ENCODE peak calls at places on chromosome 7, in five cellular contexts. One of them, this sample, is unnamed.

GRCh38 chr7:26188291-26188999 is 12.1 kb downstream of the HNRNPA2B1 start:
- DNase-seq in transverse colon: no peak
- DNase-seq in kidney glomerular epithelial cell: no peak
- DNase-seq in GM23338: peak; percentile 53
- DNase-seq in astrocyte: no peak
- DNase-seq in this sample: no peak

GRCh38 chr7:55912748-55913158 is 25.5 kb downstream of the ZNF713 start:
- DNase-seq in kidney glomerular epithelial cell: no peak
- DNase-seq in astrocyte: no peak
- DNase-seq in transverse colon: no peak
- DNase-seq in GM23338: no peak
- DNase-seq in this sample: no peak

GRCh38 chr7:105196473-105196872 is 182.5 kb downstream of the KMT2E start:
- DNase-seq in kidney glomerular epithelial cell: no peak
- DNase-seq in GM23338: no peak
- DNase-seq in astrocyte: peak; percentile 5
- DNase-seq in transverse colon: no peak
- DNase-seq in this sample: no peak

GRCh38 chr7:149860821-149861727 is 12.7 kb upstream of the ATP6V0E2 start:
- DNase-seq in kidney glomerular epithelial cell: no peak
- DNase-seq in transverse colon: no peak
- DNase-seq in GM23338: peak; percentile 85
- DNase-seq in astrocyte: no peak
- DNase-seq in this sample: no peak

GRCh38 chr7:33495207-33495606 is 365.8 kb downstream of the BBS9 start:
- DNase-seq in astrocyte: peak; percentile 82
- DNase-seq in transverse colon: no peak
- DNase-seq in GM23338: peak; percentile 47
- DNase-seq in kidney glomerular epithelial cell: peak; percentile 98
- DNase-seq in this sample: no peak

GRCh38 chr7:437293-438280 is 82.1 kb downstream of the PDGFA start:
- DNase-seq in transverse colon: no peak
- DNase-seq in astrocyte: no peak
- DNase-seq in GM23338: peak; percentile 32
- DNase-seq in kidney glomerular epithelial cell: no peak
- DNase-seq in this sample: no peak

GRCh38 chr7:2719007-2719406 is 31.0 kb downstream of the AMZ1 start:
- DNase-seq in GM23338: peak; percentile 78
- DNase-seq in kidney glomerular epithelial cell: no peak
- DNase-seq in astrocyte: no peak
- DNase-seq in transverse colon: no peak
- DNase-seq in this sample: no peak

GRCh38 chr7:105773030-105773460 is 103.4 kb downstream of the ATXN7L1 start:
- DNase-seq in GM23338: peak; percentile 93
- DNase-seq in transverse colon: no peak
- DNase-seq in astrocyte: no peak
- DNase-seq in kidney glomerular epithelial cell: no peak
- DNase-seq in this sample: no peak

GRCh38 chr7:37448057-37448636 is 517 bp downstream of the ELMO1 start:
- DNase-seq in astrocyte: no peak
- DNase-seq in transverse colon: peak; percentile 17
- DNase-seq in GM23338: peak; percentile 80
- DNase-seq in kidney glomerular epithelial cell: no peak
- DNase-seq in this sample: no peak